ENCODE peak calls at places on chromosomes 2 and 18, in nine cellular contexts. One of them, this sample, is unnamed.

GRCh38 chr18:51195602-51196115 is 1.8 kb downstream of the MEX3C start:
- DNase-seq in IMR-90: peak
- DNase-seq in heart left ventricle: no peak
- DNase-seq in tibial nerve: peak
- DNase-seq in nephron progenitor cell: peak
- DNase-seq in fibroblast of pulmonary artery: peak
- DNase-seq in bronchial epithelial cell: peak
- DNase-seq in omental fat pad: no peak
- DNase-seq in astrocyte of the cerebellum: no peak
- DNase-seq in this sample: peak

GRCh38 chr2:126664234-126664633 is 8.3 kb downstream of the GYPC start:
- DNase-seq in IMR-90: no peak
- DNase-seq in heart left ventricle: no peak
- DNase-seq in tibial nerve: no peak
- DNase-seq in nephron progenitor cell: no peak
- DNase-seq in fibroblast of pulmonary artery: no peak
- DNase-seq in bronchial epithelial cell: no peak
- DNase-seq in omental fat pad: no peak
- DNase-seq in astrocyte of the cerebellum: no peak
- DNase-seq in this sample: no peak

GRCh38 chr18:21777814-21778213 is 37.2 kb downstream of the MIB1 start:
- DNase-seq in IMR-90: no peak
- DNase-seq in heart left ventricle: no peak
- DNase-seq in tibial nerve: no peak
- DNase-seq in nephron progenitor cell: no peak
- DNase-seq in fibroblast of pulmonary artery: no peak
- DNase-seq in bronchial epithelial cell: no peak
- DNase-seq in omental fat pad: no peak
- DNase-seq in astrocyte of the cerebellum: no peak
- DNase-seq in this sample: peak

GRCh38 chr2:157363612-157364101 is 38.0 kb upstream of the ERMN start:
- DNase-seq in IMR-90: no peak
- DNase-seq in heart left ventricle: no peak
- DNase-seq in tibial nerve: no peak
- DNase-seq in nephron progenitor cell: no peak
- DNase-seq in fibroblast of pulmonary artery: no peak
- DNase-seq in bronchial epithelial cell: no peak
- DNase-seq in omental fat pad: no peak
- DNase-seq in astrocyte of the cerebellum: no peak
- DNase-seq in this sample: no peak

GRCh38 chr2:157333304-157334047 is 7.9 kb upstream of the ERMN start:
- DNase-seq in IMR-90: no peak
- DNase-seq in heart left ventricle: no peak
- DNase-seq in tibial nerve: no peak
- DNase-seq in nephron progenitor cell: no peak
- DNase-seq in fibroblast of pulmonary artery: no peak
- DNase-seq in bronchial epithelial cell: peak
- DNase-seq in omental fat pad: no peak
- DNase-seq in astrocyte of the cerebellum: no peak
- DNase-seq in this sample: no peak

GRCh38 chr2:134999536-134999935 is 47.7 kb downstream of the MAP3K19 start:
- DNase-seq in IMR-90: peak
- DNase-seq in heart left ventricle: no peak
- DNase-seq in tibial nerve: no peak
- DNase-seq in nephron progenitor cell: no peak
- DNase-seq in fibroblast of pulmonary artery: no peak
- DNase-seq in bronchial epithelial cell: no peak
- DNase-seq in omental fat pad: no peak
- DNase-seq in astrocyte of the cerebellum: no peak
- DNase-seq in this sample: no peak

GRCh38 chr2:113077921-113078320 is 10.2 kb downstream of the IL1F10 start:
- DNase-seq in IMR-90: no peak
- DNase-seq in heart left ventricle: no peak
- DNase-seq in tibial nerve: no peak
- DNase-seq in nephron progenitor cell: no peak
- DNase-seq in fibroblast of pulmonary artery: no peak
- DNase-seq in bronchial epithelial cell: peak
- DNase-seq in omental fat pad: no peak
- DNase-seq in astrocyte of the cerebellum: no peak
- DNase-seq in this sample: no peak

GRCh38 chr2:138201326-138201725 is 237.1 kb downstream of the HNMT start:
- DNase-seq in IMR-90: peak
- DNase-seq in heart left ventricle: no peak
- DNase-seq in tibial nerve: no peak
- DNase-seq in nephron progenitor cell: no peak
- DNase-seq in fibroblast of pulmonary artery: peak
- DNase-seq in bronchial epithelial cell: peak
- DNase-seq in omental fat pad: no peak
- DNase-seq in astrocyte of the cerebellum: no peak
- DNase-seq in this sample: peak

GRCh38 chr18:10413722-10414121 is 40.7 kb upstream of the APCDD1 start:
- DNase-seq in IMR-90: no peak
- DNase-seq in heart left ventricle: no peak
- DNase-seq in tibial nerve: no peak
- DNase-seq in nephron progenitor cell: no peak
- DNase-seq in fibroblast of pulmonary artery: no peak
- DNase-seq in bronchial epithelial cell: no peak
- DNase-seq in omental fat pad: no peak
- DNase-seq in astrocyte of the cerebellum: no peak
- DNase-seq in this sample: no peak

GRCh38 chr18:50947899-50948298 is 19.9 kb upstream of the ELAC1 start:
- DNase-seq in IMR-90: peak
- DNase-seq in heart left ventricle: no peak
- DNase-seq in tibial nerve: no peak
- DNase-seq in nephron progenitor cell: no peak
- DNase-seq in fibroblast of pulmonary artery: peak
- DNase-seq in bronchial epithelial cell: peak
- DNase-seq in omental fat pad: no peak
- DNase-seq in astrocyte of the cerebellum: no peak
- DNase-seq in this sample: peak

GRCh38 chr2:7191927-7192326 is 274.7 kb downstream of the RNF144A start:
- DNase-seq in IMR-90: peak
- DNase-seq in heart left ventricle: no peak
- DNase-seq in tibial nerve: no peak
- DNase-seq in nephron progenitor cell: no peak
- DNase-seq in fibroblast of pulmonary artery: peak
- DNase-seq in bronchial epithelial cell: peak
- DNase-seq in omental fat pad: no peak
- DNase-seq in astrocyte of the cerebellum: peak
- DNase-seq in this sample: peak

GRCh38 chr2:121256720-121257475 is 28.1 kb downstream of the TFCP2L1 start:
- DNase-seq in IMR-90: no peak
- DNase-seq in heart left ventricle: no peak
- DNase-seq in tibial nerve: no peak
- DNase-seq in nephron progenitor cell: no peak
- DNase-seq in fibroblast of pulmonary artery: no peak
- DNase-seq in bronchial epithelial cell: no peak
- DNase-seq in omental fat pad: no peak
- DNase-seq in astrocyte of the cerebellum: no peak
- DNase-seq in this sample: no peak

GRCh38 chr2:189492451-189492850 is 51.2 kb downstream of the WDR75 start:
- DNase-seq in IMR-90: peak
- DNase-seq in heart left ventricle: no peak
- DNase-seq in tibial nerve: no peak
- DNase-seq in nephron progenitor cell: no peak
- DNase-seq in fibroblast of pulmonary artery: no peak
- DNase-seq in bronchial epithelial cell: peak
- DNase-seq in omental fat pad: no peak
- DNase-seq in astrocyte of the cerebellum: no peak
- DNase-seq in this sample: peak

GRCh38 chr2:240462704-240463273 is 27.3 kb downstream of the GPC1 start:
- DNase-seq in IMR-90: no peak
- DNase-seq in heart left ventricle: no peak
- DNase-seq in tibial nerve: no peak
- DNase-seq in nephron progenitor cell: no peak
- DNase-seq in fibroblast of pulmonary artery: no peak
- DNase-seq in bronchial epithelial cell: no peak
- DNase-seq in omental fat pad: peak
- DNase-seq in astrocyte of the cerebellum: no peak
- DNase-seq in this sample: no peak

GRCh38 chr2:24920813-24921441 is 890 bp upstream of the ADCY3 start:
- DNase-seq in IMR-90: no peak
- DNase-seq in heart left ventricle: no peak
- DNase-seq in tibial nerve: no peak
- DNase-seq in nephron progenitor cell: no peak
- DNase-seq in fibroblast of pulmonary artery: no peak
- DNase-seq in bronchial epithelial cell: peak
- DNase-seq in omental fat pad: no peak
- DNase-seq in astrocyte of the cerebellum: no peak
- DNase-seq in this sample: no peak

GRCh38 chr2:187614756-187615155 is 60.5 kb upstream of the TFPI start:
- DNase-seq in IMR-90: peak
- DNase-seq in heart left ventricle: no peak
- DNase-seq in tibial nerve: no peak
- DNase-seq in nephron progenitor cell: no peak
- DNase-seq in fibroblast of pulmonary artery: peak
- DNase-seq in bronchial epithelial cell: no peak
- DNase-seq in omental fat pad: no peak
- DNase-seq in astrocyte of the cerebellum: peak
- DNase-seq in this sample: peak

GRCh38 chr2:219358170-219359075 is 25.9 kb upstream of the RESP18 start:
- DNase-seq in IMR-90: no peak
- DNase-seq in heart left ventricle: no peak
- DNase-seq in tibial nerve: no peak
- DNase-seq in nephron progenitor cell: peak
- DNase-seq in fibroblast of pulmonary artery: no peak
- DNase-seq in bronchial epithelial cell: no peak
- DNase-seq in omental fat pad: no peak
- DNase-seq in astrocyte of the cerebellum: no peak
- DNase-seq in this sample: no peak

GRCh38 chr18:3455938-3456685 is 6.1 kb downstream of the TGIF1 start:
- DNase-seq in IMR-90: peak
- DNase-seq in heart left ventricle: no peak
- DNase-seq in tibial nerve: no peak
- DNase-seq in nephron progenitor cell: no peak
- DNase-seq in fibroblast of pulmonary artery: peak
- DNase-seq in bronchial epithelial cell: peak
- DNase-seq in omental fat pad: no peak
- DNase-seq in astrocyte of the cerebellum: no peak
- DNase-seq in this sample: peak

GRCh38 chr2:197847666-197848401 is 43.4 kb downstream of the PLCL1 start:
- DNase-seq in IMR-90: peak
- DNase-seq in heart left ventricle: no peak
- DNase-seq in tibial nerve: no peak
- DNase-seq in nephron progenitor cell: no peak
- DNase-seq in fibroblast of pulmonary artery: no peak
- DNase-seq in bronchial epithelial cell: peak
- DNase-seq in omental fat pad: no peak
- DNase-seq in astrocyte of the cerebellum: no peak
- DNase-seq in this sample: no peak

GRCh38 chr2:45612741-45613140 is 1.7 kb upstream of the SRBD1 start:
- DNase-seq in IMR-90: peak
- DNase-seq in heart left ventricle: no peak
- DNase-seq in tibial nerve: no peak
- DNase-seq in nephron progenitor cell: no peak
- DNase-seq in fibroblast of pulmonary artery: peak
- DNase-seq in bronchial epithelial cell: peak
- DNase-seq in omental fat pad: no peak
- DNase-seq in astrocyte of the cerebellum: no peak
- DNase-seq in this sample: peak

GRCh38 chr2:45612265-45612664 is 1.2 kb upstream of the SRBD1 start:
- DNase-seq in IMR-90: no peak
- DNase-seq in heart left ventricle: no peak
- DNase-seq in tibial nerve: no peak
- DNase-seq in nephron progenitor cell: peak
- DNase-seq in fibroblast of pulmonary artery: no peak
- DNase-seq in bronchial epithelial cell: peak
- DNase-seq in omental fat pad: no peak
- DNase-seq in astrocyte of the cerebellum: no peak
- DNase-seq in this sample: no peak

GRCh38 chr2:45611020-45611737 is at the start of gene SRBD1:
- DNase-seq in IMR-90: peak
- DNase-seq in heart left ventricle: peak
- DNase-seq in tibial nerve: peak
- DNase-seq in nephron progenitor cell: peak
- DNase-seq in fibroblast of pulmonary artery: peak
- DNase-seq in bronchial epithelial cell: peak
- DNase-seq in omental fat pad: peak
- DNase-seq in astrocyte of the cerebellum: peak
- DNase-seq in this sample: peak

GRCh38 chr2:45607701-45608100 is 3.4 kb downstream of the SRBD1 start:
- DNase-seq in IMR-90: no peak
- DNase-seq in heart left ventricle: no peak
- DNase-seq in tibial nerve: no peak
- DNase-seq in nephron progenitor cell: no peak
- DNase-seq in fibroblast of pulmonary artery: peak
- DNase-seq in bronchial epithelial cell: no peak
- DNase-seq in omental fat pad: no peak
- DNase-seq in astrocyte of the cerebellum: no peak
- DNase-seq in this sample: peak

GRCh38 chr2:45610281-45611019 is 617 bp downstream of the SRBD1 start:
- DNase-seq in IMR-90: peak
- DNase-seq in heart left ventricle: peak
- DNase-seq in tibial nerve: peak
- DNase-seq in nephron progenitor cell: peak
- DNase-seq in fibroblast of pulmonary artery: peak
- DNase-seq in bronchial epithelial cell: peak
- DNase-seq in omental fat pad: no peak
- DNase-seq in astrocyte of the cerebellum: peak
- DNase-seq in this sample: peak
- TF ChIP-seq CTCF in IMR-90: peak
- TF ChIP-seq CTCF in heart left ventricle: peak
- TF ChIP-seq CTCF in tibial nerve: no peak
- TF ChIP-seq CTCF in nephron progenitor cell: no peak
- TF ChIP-seq CTCF in fibroblast of pulmonary artery: peak
- TF ChIP-seq CTCF in bronchial epithelial cell: peak
- TF ChIP-seq CTCF in omental fat pad: no peak
- TF ChIP-seq CTCF in astrocyte of the cerebellum: peak
- TF ChIP-seq CTCF in this sample: peak

GRCh38 chr2:210363261-210363660 is 48.3 kb upstream of the MYL1 start:
- DNase-seq in IMR-90: no peak
- DNase-seq in heart left ventricle: no peak
- DNase-seq in tibial nerve: no peak
- DNase-seq in nephron progenitor cell: no peak
- DNase-seq in fibroblast of pulmonary artery: no peak
- DNase-seq in bronchial epithelial cell: peak
- DNase-seq in omental fat pad: no peak
- DNase-seq in astrocyte of the cerebellum: no peak
- DNase-seq in this sample: peak
- TF ChIP-seq CTCF in IMR-90: no peak
- TF ChIP-seq CTCF in heart left ventricle: peak
- TF ChIP-seq CTCF in tibial nerve: no peak
- TF ChIP-seq CTCF in nephron progenitor cell: peak
- TF ChIP-seq CTCF in fibroblast of pulmonary artery: no peak
- TF ChIP-seq CTCF in bronchial epithelial cell: peak
- TF ChIP-seq CTCF in omental fat pad: no peak
- TF ChIP-seq CTCF in astrocyte of the cerebellum: peak
- TF ChIP-seq CTCF in this sample: peak

GRCh38 chr2:186346216-186346615 is 139.8 kb upstream of the ZC3H15 start:
- DNase-seq in IMR-90: no peak
- DNase-seq in heart left ventricle: no peak
- DNase-seq in tibial nerve: no peak
- DNase-seq in nephron progenitor cell: no peak
- DNase-seq in fibroblast of pulmonary artery: no peak
- DNase-seq in bronchial epithelial cell: no peak
- DNase-seq in omental fat pad: no peak
- DNase-seq in astrocyte of the cerebellum: no peak
- DNase-seq in this sample: no peak
- TF ChIP-seq CTCF in IMR-90: no peak
- TF ChIP-seq CTCF in heart left ventricle: no peak
- TF ChIP-seq CTCF in tibial nerve: no peak
- TF ChIP-seq CTCF in nephron progenitor cell: no peak
- TF ChIP-seq CTCF in fibroblast of pulmonary artery: no peak
- TF ChIP-seq CTCF in bronchial epithelial cell: no peak
- TF ChIP-seq CTCF in omental fat pad: no peak
- TF ChIP-seq CTCF in astrocyte of the cerebellum: no peak
- TF ChIP-seq CTCF in this sample: no peak

GRCh38 chr2:133192028-133192427 is 376.2 kb downstream of the NCKAP5 start:
- DNase-seq in IMR-90: no peak
- DNase-seq in heart left ventricle: no peak
- DNase-seq in tibial nerve: no peak
- DNase-seq in nephron progenitor cell: no peak
- DNase-seq in fibroblast of pulmonary artery: no peak
- DNase-seq in bronchial epithelial cell: no peak
- DNase-seq in omental fat pad: no peak
- DNase-seq in astrocyte of the cerebellum: no peak
- DNase-seq in this sample: no peak
- TF ChIP-seq CTCF in IMR-90: no peak
- TF ChIP-seq CTCF in heart left ventricle: no peak
- TF ChIP-seq CTCF in tibial nerve: no peak
- TF ChIP-seq CTCF in nephron progenitor cell: no peak
- TF ChIP-seq CTCF in fibroblast of pulmonary artery: peak
- TF ChIP-seq CTCF in bronchial epithelial cell: no peak
- TF ChIP-seq CTCF in omental fat pad: no peak
- TF ChIP-seq CTCF in astrocyte of the cerebellum: no peak
- TF ChIP-seq CTCF in this sample: no peak